ENCODE peak calls at places on chromosomes 11 and 22, in nine cellular contexts. D is RWPE1, H is tibial nerve, J is upper lobe of right lung, P is colonic mucosa, G is GM23248, T is A549, B is psoas muscle, W is brain microvascular endothelial cell. M is an unnamed sample.

GRCh38 chr11:66089067-66089466 is 19.0 kb downstream of the PACS1 start:
- DNase-seq in D (no peak), H (no peak), J (no peak), P (no peak), G (no peak), T (no peak), B (no peak), W (no peak), M (no peak)

GRCh38 chr22:38315801-38316339 is 1.4 kb downstream of the CSNK1E start:
- DNase-seq in D (no peak), H (no peak), J (no peak), P (no peak), G (peak), T (no peak), B (no peak), W (no peak), M (no peak)

GRCh38 chr11:120208777-120209176 is 2.1 kb upstream of the OAF start:
- DNase-seq in D (peak), H (no peak), J (no peak), P (peak), G (peak), T (peak), B (peak), W (peak), M (peak)

GRCh38 chr22:44881624-44882023 is 128.2 kb downstream of the PHF21B start:
- DNase-seq in D (no peak), H (no peak), J (peak), P (no peak), G (no peak), T (no peak), B (peak), W (no peak), M (no peak)

GRCh38 chr11:92837595-92837994 is 131.9 kb upstream of the MTNR1B start:
- DNase-seq in D (no peak), H (no peak), J (no peak), P (no peak), G (no peak), T (no peak), B (no peak), W (no peak), M (no peak)

GRCh38 chr11:61764606-61765260 is 12.3 kb downstream of the MYRF start:
- DNase-seq in D (no peak), H (no peak), J (no peak), P (no peak), G (no peak), T (no peak), B (no peak), W (no peak), M (no peak)

GRCh38 chr11:16987205-16987568 is 27.0 kb downstream of the PLEKHA7 start:
- DNase-seq in D (no peak), H (no peak), J (no peak), P (peak), G (no peak), T (no peak), B (no peak), W (no peak), M (no peak)

GRCh38 chr11:16561150-16561549 is 177.3 kb upstream of the C11orf58 start:
- DNase-seq in D (no peak), H (no peak), J (no peak), P (no peak), G (no peak), T (no peak), B (no peak), W (no peak), M (no peak)

GRCh38 chr22:29479417-29480261 is at the start of gene NEFH:
- DNase-seq in D (no peak), H (no peak), J (no peak), P (no peak), G (no peak), T (no peak), B (no peak), W (no peak), M (no peak)

GRCh38 chr11:2932850-2933251 is 3.6 kb upstream of the PHLDA2 start:
- DNase-seq in D (no peak), H (no peak), J (peak), P (peak), G (peak), T (no peak), B (peak), W (peak), M (no peak)

GRCh38 chr11:2934611-2935239 is 5.5 kb upstream of the PHLDA2 start:
- DNase-seq in D (no peak), H (peak), J (peak), P (no peak), G (no peak), T (no peak), B (no peak), W (no peak), M (no peak)

GRCh38 chr11:2931771-2932738 is 2.8 kb upstream of the PHLDA2 start:
- DNase-seq in D (no peak), H (no peak), J (peak), P (peak), G (no peak), T (no peak), B (peak), W (no peak), M (no peak)

GRCh38 chr11:2933376-2934056 is 4.3 kb upstream of the PHLDA2 start:
- DNase-seq in D (peak), H (peak), J (peak), P (peak), G (peak), T (peak), B (peak), W (no peak), M (peak)

DNA sequence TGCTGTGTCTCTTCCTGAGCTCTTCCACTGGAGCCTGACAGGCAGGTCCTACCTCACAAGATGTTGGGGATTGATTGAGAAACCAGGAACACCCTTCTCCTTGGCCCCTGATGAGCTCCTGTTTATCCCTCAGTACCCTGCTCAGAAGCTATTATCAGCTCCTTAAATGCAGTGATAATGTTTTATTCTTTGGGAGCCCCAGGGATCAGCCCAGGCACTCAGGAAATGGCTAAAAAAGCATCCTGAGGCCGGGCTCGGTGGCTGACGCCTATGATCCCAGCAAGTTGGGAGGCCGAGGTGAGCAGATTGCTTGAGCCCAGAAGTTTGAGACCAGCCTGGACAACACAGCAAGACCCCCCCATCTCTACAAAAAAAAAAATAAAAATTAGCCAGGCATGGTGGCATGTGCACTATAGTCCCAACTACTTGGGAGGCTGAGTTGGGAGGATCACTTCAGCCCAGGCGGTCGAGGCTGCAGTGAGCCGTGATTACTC is 4.9 kb upstream of the PHLDA2 start:
- DNase-seq in D (no peak), H (no peak), J (no peak), P (no peak), G (no peak), T (no peak), B (no peak), W (no peak), M (no peak)
- H3K27ac ChIP-seq in D (peak), H (no peak), J (no peak), P (no peak), G (no peak), T (no peak), B (no peak), W (no peak), M (peak)

GRCh38 chr11:5880329-5880728 is at the start of gene OR52E4:
- DNase-seq in D (no peak), H (no peak), J (no peak), P (no peak), G (no peak), T (no peak), B (no peak), W (no peak), M (no peak)
- H3K27ac ChIP-seq in D (no peak), H (no peak), J (no peak), P (no peak), G (no peak), T (no peak), B (no peak), W (no peak), M (no peak)

DNA sequence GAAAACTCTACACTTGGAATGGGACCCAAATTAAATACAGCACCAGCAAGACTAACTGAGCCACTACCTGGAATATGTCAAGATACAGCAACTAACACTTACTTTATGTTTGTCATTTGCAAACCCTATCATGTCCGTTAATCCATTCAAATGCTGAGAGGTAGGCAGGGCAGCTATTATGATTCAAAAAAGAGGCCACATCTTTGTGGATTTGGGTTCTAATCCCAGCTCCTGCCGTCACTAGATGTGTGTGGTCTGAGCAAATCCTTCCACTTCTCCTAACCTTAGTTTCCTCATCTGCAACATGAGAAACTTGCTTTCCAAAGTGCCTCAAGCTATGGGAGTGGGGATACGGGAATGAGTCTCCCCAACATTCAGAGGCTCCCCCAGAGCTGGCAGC is 24.2 kb downstream of the FLI1 start:
- DNase-seq in D (no peak), H (no peak), J (no peak), P (no peak), G (no peak), T (no peak), B (no peak), W (no peak), M (no peak)
- H3K27ac ChIP-seq in D (no peak), H (peak), J (peak), P (peak), G (no peak), T (no peak), B (peak), W (no peak), M (no peak)

GRCh38 chr11:113664069-113664980 is 41.8 kb downstream of the TMPRSS5 start:
- DNase-seq in D (peak), H (no peak), J (no peak), P (no peak), G (peak), T (peak), B (no peak), W (peak), M (peak)
- H3K27ac ChIP-seq in D (no peak), H (no peak), J (no peak), P (peak), G (no peak), T (no peak), B (no peak), W (peak), M (peak)

M was measured in epithelial cell of prostate.